ENCODE peak calls at places on chromosomes 2 and 18, in eight cellular contexts. U, J, I, M, Q, Z, D and S are unnamed samples.

GRCh38 chr2:236656721-236657120 is 87.1 kb downstream of the ACKR3 start:
- DNase-seq in I (no peak), Z (no peak), D (no peak), Q (no peak), J (no peak), U (no peak), M (no peak), S (no peak)

GRCh38 chr2:32231959-32232358 is 32.7 kb downstream of the NLRC4 start:
- DNase-seq in D (no peak), Q (peak; percentile 56), Z (no peak), M (no peak), I (no peak), J (no peak), U (no peak), S (no peak)

GRCh38 chr2:203782262-203782976 is 76.0 kb downstream of the CD28 start:
- DNase-seq in Z (peak; percentile 83), J (peak; percentile 61), D (peak; percentile 68), Q (peak; percentile 88), M (peak; percentile 71), U (peak; percentile 73), I (peak; percentile 75), S (peak; percentile 73)

GRCh38 chr2:187349328-187349944 is 98.6 kb downstream of the CALCRL start:
- DNase-seq in Z (no peak), I (no peak), Q (no peak), J (no peak), M (no peak), U (no peak), D (no peak), S (no peak)

GRCh38 chr18:28952339-28952738 is 775.4 kb upstream of the CDH2 start:
- DNase-seq in M (no peak), U (no peak), D (no peak), J (no peak), Q (no peak), I (no peak), Z (no peak), S (no peak)

GRCh38 chr2:20422679-20423271 is 24.1 kb upstream of the RHOB start:
- DNase-seq in D (no peak), Z (peak; percentile 62), I (peak; percentile 63), Q (no peak), U (peak; percentile 28), M (peak; percentile 55), J (no peak), S (no peak)

GRCh38 chr18:9771261-9771976 is 63.3 kb downstream of the RAB31 start:
- DNase-seq in U (peak; percentile 46), M (peak; percentile 86), D (peak; percentile 78), J (peak; percentile 56), I (peak; percentile 85), Q (peak; percentile 76), Z (peak; percentile 90), S (no peak)

GRCh38 chr2:58428553-58429284 is 187.6 kb upstream of the FANCL start:
- DNase-seq in M (peak; percentile 91), Z (peak; percentile 86), Q (no peak), D (peak; percentile 63), I (peak; percentile 88), U (no peak), J (no peak), S (no peak)

GRCh38 chr2:188788621-188789020 is 185.6 kb upstream of the COL3A1 start:
- DNase-seq in Z (no peak), D (peak; percentile 43), I (no peak), Q (peak; percentile 76), U (no peak), J (peak; percentile 57), M (no peak), S (no peak)

GRCh38 chr2:145380436-145381017 is 860.6 kb upstream of the ZEB2 start:
- DNase-seq in I (no peak), Z (no peak), U (no peak), D (no peak), M (no peak), J (peak; percentile 12), Q (peak; percentile 84), S (no peak)

GRCh38 chr18:23239350-23239692 is 104.0 kb downstream of the CABLES1 start:
- DNase-seq in D (no peak), J (no peak), M (no peak), U (peak; percentile 74), Z (no peak), Q (no peak), I (no peak), S (no peak)

GRCh38 chr18:23238651-23239349 is 103.5 kb downstream of the CABLES1 start:
- DNase-seq in U (no peak), Z (peak; percentile 32), D (no peak), J (no peak), I (no peak), M (no peak), Q (no peak), S (no peak)

GRCh38 chr18:23236876-23237468 is 101.7 kb downstream of the CABLES1 start:
- DNase-seq in Z (no peak), I (no peak), D (no peak), U (no peak), M (no peak), Q (no peak), J (no peak), S (no peak)

GRCh38 chr18:23238152-23238531 is 102.9 kb downstream of the CABLES1 start:
- DNase-seq in Z (no peak), M (no peak), I (no peak), U (no peak), D (no peak), Q (no peak), J (no peak), S (no peak)

DNA sequence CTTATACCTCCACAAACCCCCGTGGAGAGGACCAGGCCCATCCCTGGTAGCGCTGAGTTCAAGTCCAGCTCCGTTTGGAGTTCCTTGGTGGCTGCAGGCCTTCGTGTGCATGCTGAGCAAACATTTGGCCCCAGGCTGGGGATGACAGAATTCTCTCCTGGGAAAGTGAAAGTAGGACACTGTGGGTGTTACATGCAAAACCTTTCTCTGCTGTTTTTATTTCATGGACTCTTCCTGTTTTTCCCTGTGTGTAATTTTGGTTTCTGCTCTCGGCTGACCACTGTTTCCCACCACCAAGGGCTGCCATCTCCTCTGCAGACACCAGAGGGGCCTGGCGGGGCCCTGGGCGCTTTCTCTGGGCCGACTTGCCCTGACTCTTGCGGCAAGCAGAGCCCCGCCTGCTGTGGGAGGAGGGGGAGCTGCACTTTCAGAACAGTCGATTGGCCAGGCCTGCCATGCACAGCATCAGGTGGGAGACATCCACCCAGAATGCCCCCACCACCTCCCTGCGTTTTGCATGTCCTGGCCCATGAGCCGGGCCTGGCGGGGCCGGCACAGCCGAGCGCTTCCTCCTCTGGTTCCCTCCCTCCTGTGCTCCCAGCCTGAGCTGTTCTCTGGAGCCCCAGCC is 102.4 kb downstream of the CABLES1 start:
- DNase-seq in I (peak; percentile 50), Z (peak; percentile 45), U (peak; percentile 93), J (no peak), D (no peak), Q (no peak), M (no peak), S (no peak)
- TF ChIP-seq CTCF in I (peak; percentile 23), Z (peak; percentile 23), U (peak; percentile 65), J (no peak), D (no peak), Q (no peak), M (no peak), S (no peak)

GRCh38 chr2:107112561-107112960 is 226.6 kb upstream of the ST6GAL2 start:
- DNase-seq in Q (no peak), D (no peak), M (no peak), I (no peak), J (no peak), U (no peak), Z (no peak), S (no peak)
- TF ChIP-seq EZH2phosphoT487 in Q (no peak), D (no peak), M (no peak), I (no peak), J (no peak), U (no peak), Z (no peak), S (no peak)

DNA sequence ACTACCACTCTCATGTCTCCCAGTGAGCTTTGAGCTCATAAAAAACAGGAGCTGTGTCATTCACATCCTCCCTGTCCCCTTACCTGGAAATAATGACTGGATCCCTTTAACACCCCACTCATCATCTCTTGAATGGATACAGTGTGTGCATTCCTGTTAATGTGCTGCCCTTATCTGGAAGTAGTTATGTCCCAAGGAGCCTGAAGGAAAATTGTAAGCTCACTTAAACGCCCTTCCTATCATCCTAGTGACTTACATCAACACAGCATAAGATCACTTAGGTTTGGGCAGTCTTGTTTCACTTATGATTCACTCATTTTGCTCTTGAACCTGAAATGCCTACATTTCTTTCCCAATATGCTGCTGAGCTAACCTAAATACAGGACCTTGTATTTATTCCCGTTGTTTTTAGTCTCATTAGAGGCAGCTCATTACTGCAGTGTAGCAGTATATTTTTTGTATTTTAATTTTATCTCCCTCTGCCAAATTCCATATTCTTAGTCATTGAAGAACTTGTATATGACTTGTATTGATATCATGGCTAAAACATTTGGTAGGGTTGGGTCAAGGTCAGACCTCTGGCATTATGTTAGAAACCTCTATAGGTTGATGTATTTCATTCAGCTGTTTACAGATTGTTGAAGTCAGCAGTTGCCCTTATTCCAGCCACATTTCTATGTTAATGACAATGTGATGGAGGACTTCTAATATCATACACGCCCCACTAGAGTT is 72.8 kb downstream of the PKP4 start:
- DNase-seq in U (no peak), Q (peak; percentile 30), I (no peak), Z (no peak), D (no peak), J (no peak), M (no peak), S (no peak)
- H3K27ac ChIP-seq in U (no peak overlapping the region), Q (no peak overlapping the region), I (no peak overlapping the region), Z (no peak overlapping the region), D (no peak overlapping the region), J (no peak overlapping the region), M (no peak overlapping the region), S (no peak overlapping the region)

GRCh38 chr2:219743548-219743947 is 116.1 kb downstream of the SLC4A3 start:
- DNase-seq in I (no peak), D (no peak), J (no peak), M (no peak), U (no peak), Q (no peak), Z (no peak), S (no peak)

GRCh38 chr2:219748673-219749570 is 121.5 kb downstream of the SLC4A3 start:
- DNase-seq in I (peak; percentile 76), Q (no peak), Z (no peak), M (no peak), D (no peak), U (no peak), J (no peak), S (no peak)

GRCh38 chr2:219739866-219740440 is 112.5 kb downstream of the SLC4A3 start:
- DNase-seq in J (no peak), I (no peak), Q (no peak), Z (no peak), M (no peak), U (no peak), D (no peak), S (no peak)

GRCh38 chr2:219747637-219748036 is 120.2 kb downstream of the SLC4A3 start:
- DNase-seq in J (no peak), Z (no peak), I (no peak), Q (no peak), U (no peak), D (no peak), M (no peak), S (no peak)

GRCh38 chr2:219744698-219745097 is 117.3 kb downstream of the SLC4A3 start:
- DNase-seq in D (no peak), M (no peak), Q (no peak), I (peak; percentile 58), J (no peak), Z (no peak), U (no peak), S (no peak)
- TF ChIP-seq CTCF in D (peak; percentile 22), M (no peak), Q (no peak), I (peak; percentile 26), J (no peak), Z (no peak), U (no peak), S (no peak)